ENCODE peak calls at places on chromosome 15, in nine cellular contexts. L is transverse colon, C is brain microvascular endothelial cell, R is posterior cingulate gyrus, K is NCI-H1105, J is putamen, B is activated gamma-delta T cell treated with Interleukin-2 at 50 U/mL for 16 hours, F is kidney epithelial cell, H is activated T-cell treated with anti-CD3 and anti-CD28 coated beads for 1 hour. W is an unnamed sample.
A peak's percentile ranks its signal among the peaks of the same experiment; 100 is the strongest.

GRCh38 chr15:70613259-70613658 is 150.1 kb downstream of the UACA start:
- DNase-seq in H (no peak), K (no peak), C (no peak), F (no peak), R (no peak), J (no peak), L (no peak), B (no peak), W (no peak)

GRCh38 chr15:72923304-72923703 is 129.0 kb upstream of the NEO1 start:
- DNase-seq in C (no peak), H (no peak), R (no peak), K (no peak), L (no peak), B (no peak), F (no peak), J (no peak), W (no peak)

GRCh38 chr15:78855746-78856145 is 16.9 kb upstream of the MORF4L1 start:
- DNase-seq in C (no peak), B (no peak), J (no peak), K (no peak), L (no peak), F (no peak), R (no peak), H (no peak), W (no peak)

GRCh38 chr15:40108061-40108854 is 421 bp downstream of the BMF start:
- DNase-seq in F (no peak), R (no peak), J (no peak), L (peak; percentile 65), K (peak; percentile 7), H (no peak), B (no peak), C (no peak), W (no peak)

GRCh38 chr15:45670511-45670910 is 35.7 kb downstream of the SQOR start:
- DNase-seq in B (no peak), J (no peak), C (no peak), K (no peak), R (no peak), F (no peak), H (no peak), L (no peak), W (no peak)

GRCh38 chr15:62469478-62469873 is 304.4 kb upstream of the C2CD4B start:
- DNase-seq in B (no peak), R (no peak), J (no peak), K (no peak), L (no peak), H (no peak), C (no peak), F (no peak), W (no peak)

GRCh38 chr15:55282284-55282833 is 7.3 kb downstream of the RAB27A start:
- DNase-seq in F (peak; percentile 42), L (no peak), B (no peak), H (no peak), R (no peak), K (no peak), J (no peak), C (peak; percentile 72), W (no peak)

GRCh38 chr15:80367094-80367493 is 37.1 kb upstream of the ARNT2 start:
- DNase-seq in K (no peak), B (no peak), J (no peak), R (no peak), H (no peak), F (no peak), L (no peak), C (peak; percentile 3), W (no peak)

GRCh38 chr15:28967071-28967470 is 81.3 kb downstream of the APBA2 start:
- DNase-seq in C (no peak), H (no peak), B (no peak), L (no peak), R (no peak), J (no peak), F (no peak), K (no peak), W (no peak)

GRCh38 chr15:43896543-43896942 is 69.7 kb downstream of the WDR76 start:
- DNase-seq in K (no peak), L (no peak), R (no peak), H (no peak), F (no peak), C (no peak), B (no peak), J (no peak), W (no peak)

GRCh38 chr15:51093488-51093864 is 1.2 kb downstream of the TNFAIP8L3 start:
- DNase-seq in K (no peak), R (no peak), F (no peak), J (no peak), C (no peak), L (no peak), B (no peak), H (no peak), W (no peak)

GRCh38 chr15:32685576-32685975 is 32.2 kb upstream of the GREM1 start:
- DNase-seq in B (no peak), H (no peak), L (no peak), F (no peak), R (no peak), C (peak; percentile 64), K (no peak), J (no peak), W (no peak)

GRCh38 chr15:64634020-64634419 is 141.4 kb downstream of the RBPMS2 start:
- DNase-seq in F (peak; percentile 49), B (peak; percentile 28), J (no peak), K (no peak), L (peak; percentile 24), C (peak; percentile 16), H (no peak), R (no peak), W (no peak)

GRCh38 chr15:78243491-78243941 is 9.2 kb upstream of the ACSBG1 start:
- DNase-seq in H (no peak), L (peak; percentile 33), C (peak; percentile 27), F (no peak), K (no peak), R (peak; percentile 31), J (no peak), B (no peak), W (peak; percentile 54)

GRCh38 chr15:31296304-31297220 is 30.1 kb upstream of the KLF13 start:
- DNase-seq in H (no peak), L (peak; percentile 74), R (no peak), B (no peak), C (no peak), K (no peak), J (no peak), F (no peak), W (peak; percentile 85)

GRCh38 chr15:66740802-66741201 is 38.8 kb downstream of the SMAD6 start:
- DNase-seq in J (no peak), H (no peak), C (no peak), R (no peak), B (no peak), L (peak; percentile 72), F (no peak), K (no peak), W (no peak)

GRCh38 chr15:73927003-73927475 is 777 bp downstream of the LOXL1 start:
- DNase-seq in R (no peak), J (no peak), F (no peak), L (peak; percentile 63), H (peak; percentile 25), C (no peak), B (peak; percentile 27), K (peak; percentile 10), W (peak; percentile 55)

GRCh38 chr15:44394562-44394961 is 32.9 kb upstream of the CTDSPL2 start:
- DNase-seq in F (no peak), B (no peak), L (no peak), K (no peak), J (no peak), H (no peak), R (no peak), C (no peak), W (no peak)

GRCh38 chr15:67242665-67243064 is 11.8 kb downstream of the AAGAB start:
- DNase-seq in J (no peak), L (no peak), R (no peak), K (no peak), C (no peak), F (no peak), H (no peak), B (no peak), W (no peak)

GRCh38 chr15:63797901-63798300 is 35.8 kb downstream of the HERC1 start:
- DNase-seq in H (no peak), C (no peak), F (no peak), K (no peak), B (no peak), R (no peak), L (no peak), J (no peak), W (no peak)

GRCh38 chr15:88649753-88650551 is 11.1 kb downstream of the ISG20 start:
- DNase-seq in J (no peak), L (no peak), C (no peak), R (no peak), F (no peak), H (no peak), K (no peak), B (no peak), W (no peak)

GRCh38 chr15:98728107-98728810 is 79.9 kb downstream of the IGF1R start:
- DNase-seq in H (no peak), F (no peak), J (no peak), C (no peak), K (no peak), R (no peak), B (no peak), L (no peak), W (no peak)

GRCh38 chr15:80560601-80561025 is 134.5 kb upstream of the ABHD17C start:
- DNase-seq in C (peak; percentile 28), R (no peak), K (no peak), L (no peak), H (no peak), J (no peak), B (no peak), F (no peak), W (no peak)

GRCh38 chr15:81016253-81017068 is 15.7 kb downstream of the TLNRD1 start:
- DNase-seq in C (no peak), F (no peak), K (no peak), L (no peak), J (no peak), H (no peak), B (no peak), R (no peak), W (no peak)

GRCh38 chr15:29352402-29352801 is 82.8 kb upstream of the NSMCE3 start:
- DNase-seq in R (no peak), L (no peak), C (no peak), F (no peak), J (no peak), H (no peak), K (no peak), B (no peak), W (no peak)

GRCh38 chr15:80594091-80594889 is 100.8 kb upstream of the ABHD17C start:
- DNase-seq in B (no peak), F (no peak), K (no peak), L (no peak), J (no peak), R (no peak), H (no peak), C (no peak), W (no peak)

GRCh38 chr15:38533416-38533915 is 31.1 kb downstream of the RASGRP1 start:
- DNase-seq in L (no peak), B (no peak), R (no peak), J (no peak), F (no peak), K (no peak), C (no peak), H (no peak), W (no peak)

GRCh38 chr15:28123408-28124023 is 24.4 kb upstream of the OCA2 start:
- DNase-seq in J (no peak), K (peak; percentile 12), B (peak; percentile 45), R (peak; percentile 75), C (peak; percentile 84), F (peak; percentile 44), H (peak; percentile 51), L (peak; percentile 75), W (peak; percentile 63)

GRCh38 chr15:95550702-95551101 is 779.8 kb upstream of the NR2F2 start:
- DNase-seq in B (no peak), F (no peak), K (no peak), H (no peak), C (no peak), L (no peak), J (no peak), R (no peak), W (no peak)

GRCh38 chr15:76341366-76342045 is 4.9 kb downstream of the ISL2 start:
- DNase-seq in F (no peak), C (no peak), L (peak; percentile 43), R (no peak), H (no peak), J (no peak), B (no peak), K (peak; percentile 38), W (no peak)

GRCh38 chr15:77209221-77209620 is 138.3 kb upstream of the TSPAN3 start:
- DNase-seq in F (no peak), J (no peak), C (no peak), K (no peak), H (no peak), L (no peak), R (no peak), B (no peak), W (no peak)